ENCODE peak calls at places on chromosomes 7 and 10, in five cellular contexts. One of them, this sample, is unnamed.

GRCh38 chr7:116569737-116570136 is 44.9 kb downstream of the CAV1 start:
- DNase-seq in fibroblast of the aortic adventitia: peak; percentile 79
- DNase-seq in GM23338: no peak
- DNase-seq in heart left ventricle: no peak
- DNase-seq in astrocyte of the spinal cord: peak; percentile 70
- DNase-seq in this sample: no peak

GRCh38 chr7:115060095-115060830 is 138.4 kb downstream of the MDFIC start:
- DNase-seq in GM23338: no peak
- DNase-seq in fibroblast of the aortic adventitia: no peak
- DNase-seq in heart left ventricle: no peak
- DNase-seq in astrocyte of the spinal cord: no peak
- DNase-seq in this sample: no peak

GRCh38 chr10:61463035-61463909 is 10.1 kb upstream of the TMEM26 start:
- DNase-seq in fibroblast of the aortic adventitia: peak; percentile 98
- DNase-seq in heart left ventricle: no peak
- DNase-seq in GM23338: no peak
- DNase-seq in astrocyte of the spinal cord: peak; percentile 77
- DNase-seq in this sample: no peak

GRCh38 chr10:57049096-57049495 is 688.0 kb upstream of the ZWINT start:
- DNase-seq in astrocyte of the spinal cord: no peak
- DNase-seq in GM23338: no peak
- DNase-seq in fibroblast of the aortic adventitia: no peak
- DNase-seq in heart left ventricle: no peak
- DNase-seq in this sample: no peak

GRCh38 chr7:91759205-91759863 is 121.2 kb downstream of the MTERF1 start:
- DNase-seq in fibroblast of the aortic adventitia: peak; percentile 32
- DNase-seq in heart left ventricle: no peak
- DNase-seq in astrocyte of the spinal cord: peak; percentile 50
- DNase-seq in GM23338: peak; percentile 65
- DNase-seq in this sample: no peak

GRCh38 chr7:71682841-71683341 is 550.9 kb downstream of the GALNT17 start:
- DNase-seq in heart left ventricle: no peak
- DNase-seq in GM23338: peak; percentile 25
- DNase-seq in astrocyte of the spinal cord: no peak
- DNase-seq in fibroblast of the aortic adventitia: no peak
- DNase-seq in this sample: no peak

GRCh38 chr7:19116121-19117080 is 1.0 kb downstream of the TWIST1 start:
- DNase-seq in GM23338: peak; percentile 63
- DNase-seq in astrocyte of the spinal cord: peak; percentile 60
- DNase-seq in fibroblast of the aortic adventitia: peak; percentile 75
- DNase-seq in heart left ventricle: peak; percentile 62
- DNase-seq in this sample: no peak

GRCh38 chr7:143013897-143014296 is 13.0 kb downstream of the OR9A2 start:
- DNase-seq in astrocyte of the spinal cord: peak; percentile 79
- DNase-seq in fibroblast of the aortic adventitia: peak; percentile 92
- DNase-seq in GM23338: no peak
- DNase-seq in heart left ventricle: no peak
- DNase-seq in this sample: no peak

GRCh38 chr10:4541292-4541691 is 284.7 kb upstream of the AKR1E2 start:
- DNase-seq in fibroblast of the aortic adventitia: peak; percentile 90
- DNase-seq in astrocyte of the spinal cord: peak; percentile 91
- DNase-seq in GM23338: no peak
- DNase-seq in heart left ventricle: no peak
- DNase-seq in this sample: no peak

GRCh38 chr7:23377134-23377533 is 78.0 kb downstream of the MALSU1 start:
- DNase-seq in GM23338: no peak
- DNase-seq in fibroblast of the aortic adventitia: peak; percentile 43
- DNase-seq in astrocyte of the spinal cord: no peak
- DNase-seq in heart left ventricle: no peak
- DNase-seq in this sample: no peak

GRCh38 chr10:122152544-122152943 is 118.6 kb upstream of the BTBD16 start:
- DNase-seq in astrocyte of the spinal cord: peak; percentile 74
- DNase-seq in fibroblast of the aortic adventitia: peak; percentile 97
- DNase-seq in GM23338: no peak
- DNase-seq in heart left ventricle: peak; percentile 84
- DNase-seq in this sample: peak; percentile 97

GRCh38 chr10:132319853-132320669 is 11.9 kb upstream of the LRRC27 start:
- DNase-seq in astrocyte of the spinal cord: peak; percentile 88
- DNase-seq in fibroblast of the aortic adventitia: peak; percentile 89
- DNase-seq in GM23338: no peak
- DNase-seq in heart left ventricle: no peak
- DNase-seq in this sample: peak; percentile 43

GRCh38 chr10:96556003-96556402 is 30.8 kb downstream of the TM9SF3 start:
- DNase-seq in GM23338: peak; percentile 53
- DNase-seq in astrocyte of the spinal cord: peak; percentile 9
- DNase-seq in fibroblast of the aortic adventitia: peak; percentile 11
- DNase-seq in heart left ventricle: no peak
- DNase-seq in this sample: no peak

GRCh38 chr7:22990588-22990949 is 23.4 kb downstream of the HYCC1 start:
- DNase-seq in GM23338: no peak
- DNase-seq in fibroblast of the aortic adventitia: peak; percentile 40
- DNase-seq in heart left ventricle: no peak
- DNase-seq in astrocyte of the spinal cord: peak; percentile 65
- DNase-seq in this sample: no peak

GRCh38 chr7:7416031-7416968 is 119.4 kb downstream of the COL28A1 start:
- DNase-seq in astrocyte of the spinal cord: peak; percentile 6
- DNase-seq in heart left ventricle: no peak
- DNase-seq in GM23338: no peak
- DNase-seq in fibroblast of the aortic adventitia: peak; percentile 88
- DNase-seq in this sample: no peak

GRCh38 chr10:44373341-44373995 is 11.4 kb downstream of the CXCL12 start:
- DNase-seq in fibroblast of the aortic adventitia: no peak
- DNase-seq in heart left ventricle: no peak
- DNase-seq in GM23338: no peak
- DNase-seq in astrocyte of the spinal cord: no peak
- DNase-seq in this sample: no peak

DNA sequence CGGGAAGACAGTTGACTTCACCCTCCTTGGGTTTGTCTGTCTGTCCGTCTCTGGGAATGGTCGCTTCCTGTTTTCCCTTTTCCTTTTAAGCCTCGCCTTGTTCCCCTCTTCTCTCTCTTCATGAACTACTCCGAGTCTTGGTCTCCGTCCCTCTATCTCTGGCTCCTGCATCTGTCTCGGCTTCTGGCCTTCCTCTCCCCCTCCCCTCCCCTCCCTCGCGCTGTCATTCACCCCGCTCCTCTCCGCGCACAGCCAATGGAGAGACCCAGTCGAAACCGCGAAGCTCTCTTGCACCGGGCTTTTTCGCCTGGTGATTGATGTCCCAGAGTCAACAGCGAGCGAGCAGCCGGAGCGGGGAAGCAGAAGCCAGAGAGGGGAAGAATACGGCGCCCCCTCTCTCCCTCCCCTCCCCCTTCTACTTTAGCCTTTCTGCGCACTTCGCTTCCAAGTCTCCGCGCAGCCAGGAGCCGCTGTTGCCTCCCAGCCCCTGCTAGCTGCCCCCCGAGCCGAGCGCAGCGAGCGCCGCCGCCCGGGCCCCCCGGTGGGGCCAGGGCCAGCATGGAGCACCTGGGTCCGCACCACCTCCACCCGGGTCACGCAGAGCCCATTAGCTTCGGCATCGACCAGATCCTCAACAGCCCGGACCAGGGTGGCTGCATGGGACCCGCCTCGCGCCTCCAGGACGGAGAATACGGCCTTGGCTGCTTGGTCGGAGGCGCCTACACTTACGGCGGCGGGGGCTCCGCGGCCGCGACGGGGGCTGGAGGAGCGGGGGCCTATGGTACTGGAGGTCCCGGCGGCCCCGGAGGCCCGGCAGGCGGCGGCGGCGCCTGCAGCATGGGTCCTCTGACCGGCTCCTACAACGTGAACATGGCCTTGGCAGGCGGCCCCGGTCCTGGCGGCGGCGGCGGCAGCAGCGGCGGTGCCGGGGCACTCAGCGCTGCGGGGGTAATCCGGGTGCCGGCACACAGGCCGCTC is at the start of gene TLX1:
- DNase-seq in fibroblast of the aortic adventitia: no peak
- DNase-seq in heart left ventricle: no peak
- DNase-seq in GM23338: peak; percentile 85
- DNase-seq in astrocyte of the spinal cord: no peak
- DNase-seq in this sample: no peak
- H3K4me3 ChIP-seq in fibroblast of the aortic adventitia: no peak within 1 kb of the TSS
- H3K4me3 ChIP-seq in heart left ventricle: peak within 1 kb of the TSS; percentile 45
- H3K4me3 ChIP-seq in GM23338: peak within 1 kb of the TSS; percentile 55
- H3K4me3 ChIP-seq in astrocyte of the spinal cord: no peak within 1 kb of the TSS
- H3K4me3 ChIP-seq in this sample: peak within 1 kb of the TSS; percentile 23

GRCh38 chr7:130430841-130431713 is 9.7 kb downstream of the CEP41 start:
- DNase-seq in fibroblast of the aortic adventitia: peak; percentile 74
- DNase-seq in heart left ventricle: no peak
- DNase-seq in GM23338: no peak
- DNase-seq in astrocyte of the spinal cord: peak; percentile 84
- DNase-seq in this sample: no peak
- H3K4me3 ChIP-seq in fibroblast of the aortic adventitia: peak overlapping the region; percentile 50
- H3K4me3 ChIP-seq in heart left ventricle: peak overlapping the region; percentile 7
- H3K4me3 ChIP-seq in GM23338: no peak overlapping the region
- H3K4me3 ChIP-seq in astrocyte of the spinal cord: peak overlapping the region; percentile 1
- H3K4me3 ChIP-seq in this sample: peak overlapping the region; percentile 15

GRCh38 chr10:21524131-21524525 is 1.4 kb downstream of the SKIDA1 start:
- DNase-seq in GM23338: no peak
- DNase-seq in fibroblast of the aortic adventitia: no peak
- DNase-seq in heart left ventricle: no peak
- DNase-seq in astrocyte of the spinal cord: no peak
- DNase-seq in this sample: no peak
- H3K4me3 ChIP-seq in GM23338: peak overlapping the region; percentile 60
- H3K4me3 ChIP-seq in fibroblast of the aortic adventitia: no peak overlapping the region
- H3K4me3 ChIP-seq in heart left ventricle: peak overlapping the region; percentile 71
- H3K4me3 ChIP-seq in astrocyte of the spinal cord: peak overlapping the region; percentile 63
- H3K4me3 ChIP-seq in this sample: peak overlapping the region; percentile 75

GRCh38 chr7:131166066-131166465 is 161.6 kb upstream of the MKLN1 start:
- DNase-seq in GM23338: no peak
- DNase-seq in fibroblast of the aortic adventitia: no peak
- DNase-seq in heart left ventricle: no peak
- DNase-seq in astrocyte of the spinal cord: peak; percentile 50
- DNase-seq in this sample: no peak

GRCh38 chr7:131164025-131164899 is 163.4 kb upstream of the MKLN1 start:
- DNase-seq in GM23338: peak; percentile 15
- DNase-seq in fibroblast of the aortic adventitia: peak; percentile 82
- DNase-seq in astrocyte of the spinal cord: peak; percentile 45
- DNase-seq in heart left ventricle: no peak
- DNase-seq in this sample: peak; percentile 53

GRCh38 chr7:131161103-131161502 is 166.6 kb upstream of the MKLN1 start:
- DNase-seq in fibroblast of the aortic adventitia: peak; percentile 14
- DNase-seq in astrocyte of the spinal cord: peak; percentile 19
- DNase-seq in heart left ventricle: no peak
- DNase-seq in GM23338: no peak
- DNase-seq in this sample: no peak

GRCh38 chr7:131159961-131160361 is 167.7 kb upstream of the MKLN1 start:
- DNase-seq in astrocyte of the spinal cord: peak; percentile 59
- DNase-seq in fibroblast of the aortic adventitia: peak; percentile 82
- DNase-seq in heart left ventricle: no peak
- DNase-seq in GM23338: no peak
- DNase-seq in this sample: no peak

DNA sequence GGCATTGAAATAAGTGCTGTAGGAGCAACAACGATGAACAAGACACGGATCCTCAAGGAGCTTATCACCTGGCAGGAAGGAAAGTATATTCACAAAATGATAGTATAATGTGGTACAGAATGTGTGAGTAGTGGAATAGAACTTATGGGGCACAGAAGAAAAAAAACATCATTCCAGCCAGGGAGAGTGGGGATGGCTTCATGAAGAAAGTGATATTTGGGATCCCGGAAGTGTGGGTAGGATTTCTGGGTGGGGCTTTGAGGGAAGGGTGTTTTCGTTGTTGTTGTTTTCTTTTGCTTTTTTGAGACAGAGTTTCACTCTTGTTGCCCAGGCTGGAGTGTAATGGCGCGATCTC is 162.8 kb upstream of the MKLN1 start:
- DNase-seq in fibroblast of the aortic adventitia: no peak
- DNase-seq in heart left ventricle: no peak
- DNase-seq in GM23338: no peak
- DNase-seq in astrocyte of the spinal cord: no peak
- DNase-seq in this sample: no peak
- H3K4me3 ChIP-seq in fibroblast of the aortic adventitia: no peak overlapping the region
- H3K4me3 ChIP-seq in heart left ventricle: no peak overlapping the region
- H3K4me3 ChIP-seq in GM23338: no peak overlapping the region
- H3K4me3 ChIP-seq in astrocyte of the spinal cord: no peak overlapping the region
- H3K4me3 ChIP-seq in this sample: peak overlapping the region; percentile 5

GRCh38 chr7:133681529-133681928 is 428.7 kb downstream of the EXOC4 start:
- DNase-seq in astrocyte of the spinal cord: no peak
- DNase-seq in fibroblast of the aortic adventitia: no peak
- DNase-seq in GM23338: no peak
- DNase-seq in heart left ventricle: no peak
- DNase-seq in this sample: no peak
- H3K4me3 ChIP-seq in astrocyte of the spinal cord: no peak overlapping the region
- H3K4me3 ChIP-seq in fibroblast of the aortic adventitia: no peak overlapping the region
- H3K4me3 ChIP-seq in GM23338: no peak overlapping the region
- H3K4me3 ChIP-seq in heart left ventricle: no peak overlapping the region
- H3K4me3 ChIP-seq in this sample: no peak overlapping the region